ENCODE peak calls at places on chromosomes 1 and 21, in nine cellular contexts. G is GM23338, Y is psoas muscle, E is uterus, K is kidney, X is hepatocyte, T is heart left ventricle, S is ovary, J is PC-3. O is an unnamed sample.
A peak's percentile ranks its signal among the peaks of the same experiment; 100 is the strongest.

GRCh38 chr1:62276791-62277190 is 42.4 kb downstream of the KANK4 start:
- DNase-seq in G (no peak), Y (no peak), E (no peak), K (no peak), X (no peak), T (no peak), S (no peak), J (peak; percentile 12), O (no peak)

GRCh38 chr1:29800522-29800956 is 564.2 kb downstream of the PTPRU start:
- DNase-seq in G (no peak), Y (no peak), E (no peak), K (no peak), X (no peak), T (no peak), S (no peak), J (peak; percentile 52), O (peak; percentile 67)

GRCh38 chr1:61081135-61081636 is 1.2 kb upstream of the NFIA start:
- DNase-seq in G (peak; percentile 17), Y (no peak), E (no peak), K (no peak), X (peak; percentile 5), T (no peak), S (no peak), J (peak; percentile 42), O (no peak)

GRCh38 chr1:230476622-230477003 is 50.5 kb upstream of the PGBD5 start:
- DNase-seq in G (no peak), Y (no peak), E (no peak), K (no peak), X (no peak), T (no peak), S (no peak), J (no peak), O (no peak)

GRCh38 chr1:2194319-2194897 is at the start of gene FAAP20:
- DNase-seq in G (peak; percentile 80), Y (no peak), E (no peak), K (peak; percentile 87), X (peak; percentile 90), T (no peak), S (no peak), J (peak; percentile 72), O (no peak)

GRCh38 chr1:212465311-212465710 is 32.6 kb downstream of the NENF start:
- DNase-seq in G (no peak), Y (no peak), E (no peak), K (peak; percentile 62), X (no peak), T (no peak), S (no peak), J (no peak), O (peak; percentile 33)

GRCh38 chr1:119882172-119883029 is 13.9 kb downstream of the ADAM30 start:
- DNase-seq in G (no peak), Y (no peak), E (no peak), K (no peak), X (no peak), T (no peak), S (no peak), J (no peak), O (no peak)

GRCh38 chr1:235648407-235648907 is 1.1 kb downstream of the GNG4 start:
- DNase-seq in G (peak; percentile 61), Y (peak; percentile 27), E (no peak), K (peak; percentile 75), X (peak; percentile 56), T (no peak), S (peak; percentile 40), J (no peak), O (peak; percentile 65)

GRCh38 chr1:116334868-116335649 is 38.0 kb upstream of the ATP1A1 start:
- DNase-seq in G (peak; percentile 56), Y (no peak), E (no peak), K (no peak), X (no peak), T (no peak), S (no peak), J (no peak), O (no peak)

GRCh38 chr1:208084220-208084619 is 160.0 kb downstream of the PLXNA2 start:
- DNase-seq in G (no peak), Y (no peak), E (no peak), K (no peak), X (no peak), T (no peak), S (no peak), J (no peak), O (no peak)

GRCh38 chr1:241553886-241554592 is 21.9 kb downstream of the KMO start:
- DNase-seq in G (no peak), Y (no peak), E (no peak), K (no peak), X (no peak), T (no peak), S (no peak), J (no peak), O (peak; percentile 64)

GRCh38 chr1:6108937-6109636 is 63.4 kb downstream of the KCNAB2 start:
- DNase-seq in G (peak; percentile 64), Y (peak; percentile 15), E (no peak), K (peak; percentile 68), X (no peak), T (no peak), S (no peak), J (peak; percentile 89), O (peak; percentile 76)

GRCh38 chr21:32687946-32688345 is 39.9 kb downstream of the SYNJ1 start:
- DNase-seq in G (peak; percentile 52), Y (no peak), E (no peak), K (no peak), X (no peak), T (no peak), S (no peak), J (no peak), O (no peak)

GRCh38 chr21:38696617-38697016 is 109.1 kb upstream of the ETS2 start:
- DNase-seq in G (peak; percentile 11), Y (no peak), E (no peak), K (no peak), X (no peak), T (no peak), S (no peak), J (no peak), O (no peak)

GRCh38 chr21:38702196-38702595 is 103.5 kb upstream of the ETS2 start:
- DNase-seq in G (no peak), Y (no peak), E (no peak), K (no peak), X (no peak), T (no peak), S (no peak), J (no peak), O (no peak)

DNA sequence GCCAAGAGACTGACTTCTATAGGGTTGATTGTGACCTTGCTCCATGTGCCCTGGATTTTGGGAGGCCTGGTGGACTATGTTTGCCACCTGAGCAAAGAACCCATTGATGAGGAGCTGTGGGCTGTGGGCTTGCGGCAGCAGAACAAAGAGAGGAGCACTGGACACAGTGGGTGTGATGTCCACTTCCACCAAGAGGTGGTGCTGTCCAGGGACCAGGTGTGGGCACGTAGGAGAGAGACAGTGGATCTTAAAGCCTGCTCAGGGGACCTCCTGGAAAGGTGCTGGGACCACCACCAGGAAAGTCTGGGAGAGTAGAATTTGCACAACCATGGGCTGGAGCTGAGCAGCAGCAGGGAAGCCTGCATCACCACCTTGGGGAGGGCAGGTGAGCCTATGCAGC is 106.7 kb upstream of the ETS2 start:
- DNase-seq in G (peak; percentile 43), Y (no peak), E (no peak), K (no peak), X (no peak), T (no peak), S (no peak), J (no peak), O (no peak)
- TF ChIP-seq CTCF in G (peak; percentile 52), Y (no peak), E (no peak), K (no peak), X (no peak), T (peak; percentile 9), S (no peak), J (peak; percentile 36), O (no peak)

GRCh38 chr21:39951183-39952101 is 84.2 kb downstream of the PCP4 start:
- DNase-seq in G (peak; percentile 75), Y (no peak), E (no peak), K (no peak), X (no peak), T (no peak), S (peak; percentile 11), J (no peak), O (no peak)

GRCh38 chr21:39955326-39955725 is 88.1 kb downstream of the PCP4 start:
- DNase-seq in G (no peak), Y (no peak), E (no peak), K (no peak), X (no peak), T (no peak), S (no peak), J (no peak), O (no peak)

GRCh38 chr21:39954570-39954969 is 87.3 kb downstream of the PCP4 start:
- DNase-seq in G (peak; percentile 10), Y (no peak), E (no peak), K (no peak), X (no peak), T (no peak), S (no peak), J (no peak), O (no peak)

GRCh38 chr21:39956586-39956985 is 89.3 kb downstream of the PCP4 start:
- DNase-seq in G (peak; percentile 10), Y (no peak), E (no peak), K (no peak), X (no peak), T (no peak), S (no peak), J (no peak), O (no peak)

GRCh38 chr21:39952265-39952664 is 85.0 kb downstream of the PCP4 start:
- DNase-seq in G (peak; percentile 11), Y (no peak), E (no peak), K (no peak), X (no peak), T (no peak), S (no peak), J (no peak), O (no peak)
- H3K4me1 ChIP-seq in G (peaks cover 24% of the 10 kb centered on the region), Y (no peaks in the 10 kb centered on the region), E (no peaks in the 10 kb centered on the region), K (no peaks in the 10 kb centered on the region), X (peaks cover 5% of the 10 kb centered on the region), T (no peaks in the 10 kb centered on the region), S (no peaks in the 10 kb centered on the region), J (no peaks in the 10 kb centered on the region), O (no peaks in the 10 kb centered on the region)

DNA sequence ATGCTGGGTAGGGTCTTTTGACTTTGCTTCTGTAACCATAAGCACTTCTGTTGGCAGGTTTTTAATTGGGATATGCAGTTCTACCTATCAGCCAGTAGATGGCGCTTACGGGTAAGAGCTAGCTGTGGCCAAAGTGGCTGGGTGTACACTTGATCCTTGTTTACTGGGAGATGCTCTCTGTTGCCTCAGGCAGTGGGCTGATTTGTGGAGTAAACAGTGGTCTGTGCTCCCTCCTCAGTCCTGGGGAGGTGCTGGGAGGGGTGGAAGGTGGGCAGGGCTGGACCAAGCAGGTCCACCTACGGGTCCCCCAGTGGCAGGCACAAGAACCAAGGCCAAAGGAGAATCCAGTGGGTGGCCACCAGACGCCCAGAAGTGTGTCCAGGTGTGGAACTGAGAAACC is 43.4 kb downstream of the RALGPS2 start:
- DNase-seq in G (peak; percentile 74), Y (no peak), E (no peak), K (no peak), X (no peak), T (no peak), S (no peak), J (peak; percentile 54), O (no peak)
- TF ChIP-seq CTCF in G (peak; percentile 94), Y (peak; percentile 77), E (peak; percentile 46), K (peak; percentile 50), X (peak; percentile 43), T (peak; percentile 66), S (peak; percentile 43), J (peak; percentile 78), O (peak; percentile 41)

DNA sequence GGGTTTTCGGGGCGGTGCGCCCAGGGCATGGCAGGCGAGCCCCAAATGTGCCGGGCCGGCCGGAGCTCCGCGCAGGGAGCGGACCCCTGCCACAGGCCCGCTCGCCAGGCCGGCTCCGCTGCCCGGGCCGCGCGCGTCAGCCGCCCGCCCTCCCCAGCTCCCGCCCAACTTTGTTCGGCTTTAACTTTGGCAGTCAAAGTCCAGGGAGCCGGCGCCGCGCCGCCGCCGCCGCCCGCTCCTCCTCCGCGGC is 488 bp downstream of the SLC35D1 start:
- DNase-seq in G (peak; percentile 72), Y (peak; percentile 58), E (peak; percentile 70), K (no peak), X (peak; percentile 87), T (peak; percentile 74), S (peak; percentile 57), J (peak; percentile 67), O (no peak)
- H3K4me1 ChIP-seq in G (peaks cover 13% of the 10 kb centered on the region), Y (peaks cover 23% of the 10 kb centered on the region), E (no peaks in the 10 kb centered on the region), K (peaks cover 5% of the 10 kb centered on the region), X (peaks cover 18% of the 10 kb centered on the region), T (peaks cover 21% of the 10 kb centered on the region), S (no peaks in the 10 kb centered on the region), J (peaks cover 17% of the 10 kb centered on the region), O (peaks cover 27% of the 10 kb centered on the region)

O was measured in spleen.